ENCODE peak calls at places on chromosomes 7 and 10, in four cellular contexts. One of them, this sample, is unnamed. For H3K27me3, the result is how much of the 10 kb centered on the place peaks cover.

GRCh38 chr10:60349426-60349825 is 40.2 kb downstream of the ANK3 start:
- DNase-seq in cardiac muscle cell: no peak
- DNase-seq in HCT116: no peak
- DNase-seq in CD8-positive, alpha-beta memory T cell: no peak
- DNase-seq in this sample: no peak

GRCh38 chr10:60456053-60456452 is 66.4 kb upstream of the ANK3 start:
- DNase-seq in cardiac muscle cell: no peak
- DNase-seq in HCT116: no peak
- DNase-seq in CD8-positive, alpha-beta memory T cell: no peak
- DNase-seq in this sample: no peak

GRCh38 chr7:30994206-30995100 is 30.7 kb downstream of the GHRHR start:
- DNase-seq in cardiac muscle cell: no peak
- DNase-seq in HCT116: no peak
- DNase-seq in CD8-positive, alpha-beta memory T cell: no peak
- DNase-seq in this sample: no peak

GRCh38 chr10:112176543-112176942 is 7.0 kb downstream of the GPAM start:
- DNase-seq in cardiac muscle cell: no peak
- DNase-seq in HCT116: no peak
- DNase-seq in CD8-positive, alpha-beta memory T cell: no peak
- DNase-seq in this sample: no peak

GRCh38 chr7:149255174-149255573 is 6.8 kb upstream of the ZNF783 start:
- DNase-seq in cardiac muscle cell: no peak
- DNase-seq in HCT116: no peak
- DNase-seq in CD8-positive, alpha-beta memory T cell: no peak
- DNase-seq in this sample: no peak

GRCh38 chr7:140918236-140918635 is 6.5 kb downstream of the BRAF start:
- DNase-seq in cardiac muscle cell: no peak
- DNase-seq in HCT116: no peak
- DNase-seq in CD8-positive, alpha-beta memory T cell: no peak
- DNase-seq in this sample: no peak

GRCh38 chr7:6015917-6016652 is 7.0 kb downstream of the AIMP2 start:
- DNase-seq in cardiac muscle cell: no peak
- DNase-seq in HCT116: no peak
- DNase-seq in CD8-positive, alpha-beta memory T cell: no peak
- DNase-seq in this sample: no peak

GRCh38 chr10:88460601-88461000 is 122.5 kb downstream of the RNLS start:
- DNase-seq in cardiac muscle cell: peak
- DNase-seq in HCT116: no peak
- DNase-seq in CD8-positive, alpha-beta memory T cell: no peak
- DNase-seq in this sample: no peak

GRCh38 chr10:69726850-69727249 is 74.9 kb upstream of the COL13A1 start:
- DNase-seq in cardiac muscle cell: no peak
- DNase-seq in HCT116: no peak
- DNase-seq in CD8-positive, alpha-beta memory T cell: no peak
- DNase-seq in this sample: no peak

GRCh38 chr7:124723012-124723411 is 42.6 kb downstream of the GPR37 start:
- DNase-seq in cardiac muscle cell: no peak
- DNase-seq in HCT116: peak
- DNase-seq in CD8-positive, alpha-beta memory T cell: no peak
- DNase-seq in this sample: no peak

GRCh38 chr7:1511829-1512422 is 7.7 kb upstream of the INTS1 start:
- DNase-seq in cardiac muscle cell: no peak
- DNase-seq in HCT116: no peak
- DNase-seq in CD8-positive, alpha-beta memory T cell: no peak
- DNase-seq in this sample: no peak

GRCh38 chr7:84916161-84916560 is 270.7 kb downstream of the SEMA3D start:
- DNase-seq in cardiac muscle cell: no peak
- DNase-seq in HCT116: no peak
- DNase-seq in CD8-positive, alpha-beta memory T cell: no peak
- DNase-seq in this sample: no peak

GRCh38 chr7:2757361-2757903 is 69.4 kb downstream of the AMZ1 start:
- DNase-seq in cardiac muscle cell: no peak
- DNase-seq in HCT116: peak
- DNase-seq in CD8-positive, alpha-beta memory T cell: no peak
- DNase-seq in this sample: no peak
- H3K4me3 ChIP-seq in cardiac muscle cell: no peak
- H3K4me3 ChIP-seq in HCT116: peak
- H3K4me3 ChIP-seq in CD8-positive, alpha-beta memory T cell: no peak
- H3K4me3 ChIP-seq in this sample: no peak

GRCh38 chr10:116274141-116274861 is 1.3 kb upstream of the GFRA1 start:
- DNase-seq in cardiac muscle cell: peak
- DNase-seq in HCT116: no peak
- DNase-seq in CD8-positive, alpha-beta memory T cell: no peak
- DNase-seq in this sample: no peak
- H3K27me3 ChIP-seq in cardiac muscle cell: half or more
- H3K27me3 ChIP-seq in HCT116: under half
- H3K27me3 ChIP-seq in CD8-positive, alpha-beta memory T cell: under half
- H3K27me3 ChIP-seq in this sample: under half

GRCh38 chr7:106772655-106773108 is 92.4 kb upstream of the PIK3CG start:
- DNase-seq in cardiac muscle cell: no peak
- DNase-seq in HCT116: peak
- DNase-seq in CD8-positive, alpha-beta memory T cell: no peak
- DNase-seq in this sample: no peak
- H3K4me3 ChIP-seq in cardiac muscle cell: no peak
- H3K4me3 ChIP-seq in HCT116: peak
- H3K4me3 ChIP-seq in CD8-positive, alpha-beta memory T cell: no peak
- H3K4me3 ChIP-seq in this sample: no peak

GRCh38 chr10:43849551-43849950 is 200.9 kb upstream of the ZNF32 start:
- DNase-seq in cardiac muscle cell: no peak
- DNase-seq in HCT116: no peak
- DNase-seq in CD8-positive, alpha-beta memory T cell: no peak
- DNase-seq in this sample: no peak
- H3K27me3 ChIP-seq in cardiac muscle cell: under half
- H3K27me3 ChIP-seq in HCT116: under half
- H3K27me3 ChIP-seq in CD8-positive, alpha-beta memory T cell: under half
- H3K27me3 ChIP-seq in this sample: under half

DNA sequence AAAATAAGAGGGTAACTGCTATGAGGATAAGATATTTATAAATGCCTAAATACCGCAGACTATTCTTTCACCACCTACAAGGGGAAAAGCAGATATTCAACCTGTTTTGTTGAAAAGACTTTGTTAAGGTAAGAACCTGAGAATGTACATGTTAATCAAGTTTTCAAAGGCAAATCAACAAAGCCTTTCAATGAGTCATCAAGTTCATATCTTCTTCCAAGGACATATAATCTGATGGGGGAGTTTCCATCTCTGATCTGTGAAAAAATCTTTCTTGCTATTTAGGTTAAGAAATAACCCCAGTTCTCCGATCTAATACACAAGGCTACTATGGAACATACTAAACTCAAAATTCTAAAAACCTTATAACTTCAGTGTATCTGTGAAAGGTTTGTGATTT is 40.0 kb upstream of the ANLN start:
- DNase-seq in cardiac muscle cell: no peak
- DNase-seq in HCT116: no peak
- DNase-seq in CD8-positive, alpha-beta memory T cell: no peak
- DNase-seq in this sample: no peak
- H3K4me3 ChIP-seq in cardiac muscle cell: no peak
- H3K4me3 ChIP-seq in HCT116: no peak
- H3K4me3 ChIP-seq in CD8-positive, alpha-beta memory T cell: no peak
- H3K4me3 ChIP-seq in this sample: no peak

This sample was measured in GM06990.